ENCODE peak calls at places on chromosomes 11 and 22, in ten cellular contexts. E is iPS-NIHi11; R is stomach; D is AG20443; W is T-helper 1 cell; B is renal cortical epithelial cell; N is fibroblast of lung; X is AG09309; J is occipital lobe; S is activated T-helper 1 cell treated with anti-CD3 and anti-CD28 coated beads, Interleukin-12 subunit alpha, Interleukin-12 subunit beta, Interleukin-2, Interleukin-4 antibody, amounts not matched to agents 30 ng/mL and 10 ng/mL and 1 ng/mL, durations not matched to agents 14 hours and 24 hours and 36 hours. V is an unnamed sample.

GRCh38 chr11:44939673-44940072 is 11.0 kb downstream of the TP53I11 start:
- DNase-seq in D (peak; percentile 30), B (no peak), S (no peak), R (no peak), E (peak; percentile 59), X (no peak), N (no peak), J (no peak), W (no peak), V (no peak)

GRCh38 chr11:7353100-7353499 is 101.4 kb downstream of the SYT9 start:
- DNase-seq in E (peak; percentile 43), D (peak; percentile 56), N (no peak), B (peak; percentile 18), R (no peak), J (no peak), X (no peak), W (no peak), S (no peak), V (peak; percentile 35)

GRCh38 chr11:78230161-78230877 is 41.6 kb downstream of the USP35 start:
- DNase-seq in R (no peak), E (no peak), N (no peak), W (no peak), X (no peak), J (no peak), S (no peak), D (no peak), B (no peak), V (peak; percentile 28)

GRCh38 chr11:133163463-133164419 is 368.6 kb downstream of the OPCML start:
- DNase-seq in E (peak; percentile 56), B (peak; percentile 49), W (no peak), S (no peak), D (peak; percentile 69), R (no peak), J (no peak), N (peak; percentile 25), X (peak; percentile 2), V (peak; percentile 54)

GRCh38 chr11:113168358-113168757 is 146.0 kb upstream of the TTC12 start:
- DNase-seq in J (no peak), E (no peak), N (no peak), S (no peak), X (no peak), B (no peak), W (no peak), R (no peak), D (no peak), V (no peak)

GRCh38 chr11:2794947-2795346 is 90.6 kb downstream of the CDKN1C start:
- DNase-seq in E (no peak), S (no peak), R (peak; percentile 23), N (no peak), J (no peak), B (no peak), X (no peak), W (no peak), D (no peak), V (no peak)

GRCh38 chr11:126317681-126318641 is 14.1 kb downstream of the DCPS start:
- DNase-seq in B (peak; percentile 52), D (peak; percentile 83), J (peak; percentile 39), E (no peak), S (no peak), R (no peak), N (peak; percentile 91), X (no peak), W (no peak), V (peak; percentile 44)

GRCh38 chr22:38187413-38188212 is 6.0 kb upstream of the PLA2G6 start:
- DNase-seq in N (no peak), E (no peak), X (no peak), J (no peak), S (no peak), D (no peak), B (peak; percentile 80), W (no peak), R (peak; percentile 66), V (no peak)

GRCh38 chr11:1049431-1049891 is 12.9 kb upstream of the MUC6 start:
- DNase-seq in X (no peak), J (no peak), B (no peak), N (no peak), R (peak; percentile 71), S (no peak), E (no peak), D (no peak), W (no peak), V (no peak)

GRCh38 chr11:1326435-1327063 is 17.1 kb upstream of the TOLLIP start:
- DNase-seq in E (no peak), J (no peak), B (no peak), X (no peak), D (no peak), N (no peak), R (no peak), S (no peak), W (no peak), V (no peak)

GRCh38 chr22:36184433-36185035 is 17.1 kb downstream of the APOL4 start:
- DNase-seq in R (no peak), B (no peak), S (no peak), N (peak; percentile 44), D (peak; percentile 72), E (no peak), W (no peak), J (peak; percentile 53), X (peak; percentile 25), V (no peak)

GRCh38 chr11:91912322-91912721 is 312.3 kb upstream of the FAT3 start:
- DNase-seq in B (no peak), N (no peak), J (no peak), R (no peak), W (no peak), S (no peak), D (no peak), E (no peak), X (no peak), V (no peak)

GRCh38 chr22:21823740-21824438 is 43.6 kb downstream of the MAPK1 start:
- DNase-seq in S (no peak), N (peak; percentile 56), X (no peak), B (no peak), R (no peak), D (peak; percentile 53), J (no peak), W (no peak), E (no peak), V (no peak)

GRCh38 chr22:46084943-46085830 is 65.1 kb upstream of the PPARA start:
- DNase-seq in D (peak; percentile 81), X (peak; percentile 61), B (no peak), N (peak; percentile 96), J (peak; percentile 74), S (no peak), E (no peak), W (no peak), R (peak; percentile 93), V (peak; percentile 80)

GRCh38 chr11:124920870-124921609 is 2.0 kb downstream of the HEPN1 start:
- DNase-seq in E (peak; percentile 88), W (peak; percentile 58), J (no peak), B (peak; percentile 26), N (peak; percentile 55), S (peak; percentile 62), X (no peak), D (peak; percentile 76), R (peak; percentile 54), V (peak; percentile 62)

GRCh38 chr22:40421941-40422340 is 51.5 kb downstream of the SGSM3 start:
- DNase-seq in B (no peak), S (no peak), D (no peak), E (no peak), X (no peak), N (no peak), R (no peak), W (no peak), J (no peak), V (no peak)

GRCh38 chr11:78742430-78742829 is 167.8 kb upstream of the NARS2 start:
- DNase-seq in R (peak; percentile 92), E (no peak), S (no peak), J (no peak), N (peak; percentile 29), X (no peak), D (no peak), B (peak; percentile 83), W (no peak), V (peak; percentile 81)

GRCh38 chr22:47207387-47207786 is 444.9 kb downstream of the TBC1D22A start:
- DNase-seq in D (peak; percentile 5), N (no peak), X (no peak), E (no peak), J (no peak), W (no peak), R (peak; percentile 23), B (no peak), S (no peak), V (no peak)

GRCh38 chr11:121348220-121348875 is 55.8 kb downstream of the SC5D start:
- DNase-seq in R (no peak), E (no peak), B (no peak), W (no peak), N (no peak), D (no peak), J (no peak), X (no peak), S (no peak), V (no peak)

GRCh38 chr11:133171374-133171773 is 360.9 kb downstream of the OPCML start:
- DNase-seq in N (no peak), E (no peak), W (no peak), X (no peak), S (no peak), B (no peak), R (no peak), D (no peak), J (no peak), V (no peak)

GRCh38 chr22:47059076-47059475 is 296.6 kb downstream of the TBC1D22A start:
- DNase-seq in S (no peak), R (no peak), X (no peak), W (no peak), J (no peak), D (no peak), E (no peak), B (no peak), N (no peak), V (no peak)

GRCh38 chr22:20080445-20080775 is 369 bp downstream of the DGCR8 start:
- DNase-seq in R (peak; percentile 62), W (peak; percentile 72), E (peak; percentile 81), S (peak; percentile 71), N (peak; percentile 50), J (peak; percentile 32), X (no peak), D (peak; percentile 84), B (no peak), V (peak; percentile 65)

V was measured in kidney tubule cell.